ENCODE peak calls at places on chromosomes 1 and 21, in four cellular contexts. One of them, this sample, is unnamed.

GRCh38 chr1:16032388-16033100 is 10.7 kb downstream of the CLCNKA start:
- DNase-seq in amygdala: peak; percentile 78
- DNase-seq in hypothalamus: peak; percentile 68
- DNase-seq in CD8-positive, alpha-beta memory T cell: peak; percentile 18
- DNase-seq in this sample: peak; percentile 55

GRCh38 chr1:155499953-155500621 is 62.5 kb downstream of the ASH1L start:
- DNase-seq in amygdala: peak; percentile 42
- DNase-seq in CD8-positive, alpha-beta memory T cell: no peak
- DNase-seq in hypothalamus: no peak
- DNase-seq in this sample: no peak

GRCh38 chr1:209850342-209850979 is 22.7 kb downstream of the UTP25 start:
- DNase-seq in CD8-positive, alpha-beta memory T cell: no peak
- DNase-seq in amygdala: peak; percentile 74
- DNase-seq in hypothalamus: peak; percentile 47
- DNase-seq in this sample: no peak

GRCh38 chr1:184861755-184862336 is 107.2 kb upstream of the EDEM3 start:
- DNase-seq in CD8-positive, alpha-beta memory T cell: no peak
- DNase-seq in amygdala: no peak
- DNase-seq in hypothalamus: no peak
- DNase-seq in this sample: no peak

GRCh38 chr1:165436994-165437393 is 7.9 kb downstream of the RXRG start:
- DNase-seq in hypothalamus: no peak
- DNase-seq in amygdala: no peak
- DNase-seq in CD8-positive, alpha-beta memory T cell: no peak
- DNase-seq in this sample: no peak

GRCh38 chr1:15454256-15454655 is 2.3 kb upstream of the CELA2A start:
- DNase-seq in amygdala: no peak
- DNase-seq in CD8-positive, alpha-beta memory T cell: no peak
- DNase-seq in hypothalamus: no peak
- DNase-seq in this sample: no peak

GRCh38 chr1:226108935-226109828 is 46.7 kb downstream of the H3-3A start:
- DNase-seq in hypothalamus: no peak
- DNase-seq in amygdala: no peak
- DNase-seq in CD8-positive, alpha-beta memory T cell: no peak
- DNase-seq in this sample: no peak

GRCh38 chr1:158060001-158060400 is 66.6 kb downstream of the KIRREL1 start:
- DNase-seq in hypothalamus: no peak
- DNase-seq in amygdala: no peak
- DNase-seq in CD8-positive, alpha-beta memory T cell: no peak
- DNase-seq in this sample: no peak

GRCh38 chr21:39224930-39225329 is 41.7 kb upstream of the PSMG1 start:
- DNase-seq in hypothalamus: no peak
- DNase-seq in CD8-positive, alpha-beta memory T cell: no peak
- DNase-seq in amygdala: no peak
- DNase-seq in this sample: no peak

GRCh38 chr1:176517484-176517883 is 54.5 kb downstream of the PAPPA2 start:
- DNase-seq in amygdala: no peak
- DNase-seq in hypothalamus: no peak
- DNase-seq in CD8-positive, alpha-beta memory T cell: no peak
- DNase-seq in this sample: no peak

This sample was measured in C1 segment of cervical spinal cord.